ENCODE peak calls at places on chromosomes 7 and 10, in four cellular contexts. G is A549, W is PC-3, L is GM23248. I is an unnamed sample.

GRCh38 chr7:82677493-82677892 is 233.9 kb upstream of the CACNA2D1 start:
- DNase-seq in G (no peak), W (no peak), L (peak), I (no peak)

GRCh38 chr10:126288547-126289493 is 99.5 kb downstream of the ADAM12 start:
- DNase-seq in G (no peak), W (no peak), L (no peak), I (no peak)

GRCh38 chr7:95546647-95547046 is 49.7 kb downstream of the PDK4 start:
- DNase-seq in G (no peak), W (no peak), L (no peak), I (no peak)

GRCh38 chr7:128855559-128855958 is 7.1 kb upstream of the ATP6V1F start:
- DNase-seq in G (no peak), W (no peak), L (no peak), I (no peak)

GRCh38 chr7:30922596-30922995 is 10.9 kb downstream of the AQP1 start:
- DNase-seq in G (no peak), W (no peak), L (no peak), I (no peak)

GRCh38 chr7:74410772-74411171 is 42.9 kb upstream of the GTF2IRD1 start:
- DNase-seq in G (no peak), W (no peak), L (no peak), I (no peak)

GRCh38 chr7:155980841-155981240 is 168.6 kb upstream of the SHH start:
- DNase-seq in G (no peak), W (no peak), L (no peak), I (no peak)

GRCh38 chr7:17054206-17054605 is 172.4 kb upstream of the AGR3 start:
- DNase-seq in G (no peak), W (no peak), L (no peak), I (no peak)

GRCh38 chr10:100735345-100736143 is 9.8 kb upstream of the PAX2 start:
- DNase-seq in G (no peak), W (no peak), L (no peak), I (no peak)

DNA sequence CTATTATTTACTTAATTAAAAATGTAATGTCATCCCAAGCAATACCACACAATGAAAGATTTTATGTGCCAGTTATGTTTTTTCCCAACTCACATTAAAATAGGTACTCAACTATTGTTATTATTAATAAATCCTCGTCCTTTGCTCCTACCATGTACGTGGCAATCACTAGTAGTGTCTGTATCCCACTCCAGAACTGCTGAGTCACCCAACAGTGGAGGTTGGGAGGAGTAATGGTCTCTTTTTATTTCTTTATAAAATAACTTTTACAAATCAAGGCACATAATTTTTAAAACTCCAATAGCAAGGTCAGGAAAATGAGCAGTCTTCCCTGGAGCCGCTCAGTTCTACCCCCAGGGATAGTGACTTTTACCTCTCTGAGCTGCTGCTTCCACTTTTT is 273.5 kb upstream of the PLPP4 start:
- DNase-seq in G (no peak), W (no peak), L (no peak), I (no peak)
- H3K4me2 ChIP-seq in G (no peak), W (no peak), L (no peak), I (no peak)

GRCh38 chr7:136555933-136556332 is 312.5 kb upstream of the CHRM2 start:
- DNase-seq in G (no peak), W (no peak), L (no peak), I (no peak)
- H3K4me2 ChIP-seq in G (no peak), W (no peak), L (no peak), I (no peak)

GRCh38 chr7:64078699-64078994 is 33.4 kb downstream of the ZNF727 start:
- DNase-seq in G (no peak), W (no peak), L (no peak), I (no peak)
- H3K4me2 ChIP-seq in G (no peak), W (no peak), L (no peak), I (no peak)

GRCh38 chr10:59499460-59499859 is 137.1 kb upstream of the FAM13C start:
- DNase-seq in G (no peak), W (no peak), L (no peak), I (no peak)
- H3K4me2 ChIP-seq in G (no peak), W (no peak), L (no peak), I (no peak)

GRCh38 chr7:116583653-116584052 is 58.8 kb downstream of the CAV1 start:
- DNase-seq in G (no peak), W (no peak), L (peak), I (no peak)
- H3K4me2 ChIP-seq in G (peak), W (no peak), L (peak), I (no peak)

GRCh38 chr7:43655584-43655983 is 72.7 kb downstream of the STK17A start:
- DNase-seq in G (no peak), W (peak), L (no peak), I (no peak)

GRCh38 chr7:43653466-43653865 is 70.6 kb downstream of the STK17A start:
- DNase-seq in G (no peak), W (no peak), L (no peak), I (no peak)

GRCh38 chr7:43652364-43652763 is 69.5 kb downstream of the STK17A start:
- DNase-seq in G (no peak), W (no peak), L (no peak), I (no peak)

GRCh38 chr7:43656997-43657396 is 72.3 kb downstream of the COA1 start:
- DNase-seq in G (no peak), W (no peak), L (no peak), I (no peak)

GRCh38 chr7:43653891-43654504 is 71.1 kb downstream of the STK17A start:
- DNase-seq in G (no peak), W (no peak), L (no peak), I (no peak)
- H3K4me2 ChIP-seq in G (no peak), W (no peak), L (no peak), I (no peak)

GRCh38 chr7:104231054-104232046 is 23.5 kb upstream of the ORC5 start:
- DNase-seq in G (peak), W (peak), L (peak), I (peak)
- H3K4me2 ChIP-seq in G (peak), W (no peak), L (no peak), I (no peak)

GRCh38 chr7:6382797-6383196 is 65.0 kb downstream of the DAGLB start:
- DNase-seq in G (no peak), W (no peak), L (peak), I (no peak)
- H3K4me2 ChIP-seq in G (peak), W (no peak), L (peak), I (no peak)

GRCh38 chr7:18530224-18531179 is 35.0 kb downstream of the HDAC9 start:
- DNase-seq in G (no peak), W (no peak), L (no peak), I (no peak)

GRCh38 chr7:18535811-18536413 is 40.4 kb downstream of the HDAC9 start:
- DNase-seq in G (no peak), W (no peak), L (no peak), I (no peak)

GRCh38 chr7:18531539-18531938 is 36.0 kb downstream of the HDAC9 start:
- DNase-seq in G (no peak), W (no peak), L (no peak), I (no peak)

GRCh38 chr7:18534481-18534880 is 38.9 kb downstream of the HDAC9 start:
- DNase-seq in G (no peak), W (no peak), L (no peak), I (no peak)

DNA sequence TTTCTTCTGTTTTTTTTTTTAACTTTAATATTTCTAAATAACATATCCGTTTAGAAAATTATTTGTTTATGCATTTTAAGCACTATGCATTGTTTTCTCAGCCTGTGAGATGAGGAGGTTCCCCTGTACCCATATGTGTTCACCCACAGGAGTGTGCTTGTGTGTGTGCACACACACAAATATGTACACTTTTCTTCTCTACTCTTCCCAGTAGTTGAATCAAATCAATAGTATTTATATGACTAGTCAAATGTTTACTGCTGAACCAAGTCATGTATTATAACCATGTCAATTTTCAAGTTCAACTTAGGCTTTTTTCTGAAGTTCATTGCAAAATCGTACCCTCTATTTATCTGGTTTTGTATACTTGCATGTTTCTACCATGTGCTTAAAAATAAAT is 37.3 kb downstream of the HDAC9 start:
- DNase-seq in G (no peak), W (no peak), L (no peak), I (no peak)
- H3K4me2 ChIP-seq in G (no peak), W (no peak), L (no peak), I (no peak)

GRCh38 chr7:34727464-34727995 is 69.5 kb downstream of the NPSR1 start:
- DNase-seq in G (no peak), W (peak), L (no peak), I (no peak)

GRCh38 chr7:34720289-34720688 is 62.3 kb downstream of the NPSR1 start:
- DNase-seq in G (no peak), W (no peak), L (no peak), I (no peak)

GRCh38 chr7:34723338-34723737 is 65.3 kb downstream of the NPSR1 start:
- DNase-seq in G (no peak), W (no peak), L (no peak), I (no peak)

GRCh38 chr7:34728156-34728555 is 70.1 kb downstream of the NPSR1 start:
- DNase-seq in G (no peak), W (no peak), L (no peak), I (no peak)

GRCh38 chr7:34723866-34724490 is 66.0 kb downstream of the NPSR1 start:
- DNase-seq in G (no peak), W (no peak), L (no peak), I (no peak)
- H3K4me2 ChIP-seq in G (peak), W (peak), L (peak), I (no peak)